ENCODE peak calls at places on chromosomes 4 and X, in ten cellular contexts. Z, S, U, X, O, W, M, J, Q and T are unnamed samples.

GRCh38 chrX:1807301-1807731 is 192.5 kb downstream of the ASMT start:
- DNase-seq in Z (peak), S (peak), U (no peak), X (no peak), O (no peak), W (no peak), M (peak), J (no peak), Q (peak), T (peak)

GRCh38 chr4:123661080-123661737 is 264.6 kb downstream of the SPRY1 start:
- DNase-seq in Z (peak), S (peak), U (no peak), X (no peak), O (no peak), W (no peak), M (no peak), J (no peak), Q (no peak), T (peak)

GRCh38 chr4:73839071-73839470 is 2.6 kb downstream of the CXCL6 start:
- DNase-seq in Z (no peak), S (no peak), U (no peak), X (no peak), O (no peak), W (no peak), M (no peak), J (no peak), Q (no peak), T (no peak)

GRCh38 chr4:24582235-24582863 is 2.0 kb downstream of the DHX15 start:
- DNase-seq in Z (no peak), S (no peak), U (no peak), X (no peak), O (no peak), W (no peak), M (no peak), J (no peak), Q (no peak), T (no peak)

GRCh38 chr4:108135549-108136209 is 33.1 kb downstream of the LEF1 start:
- DNase-seq in Z (no peak), S (no peak), U (no peak), X (no peak), O (no peak), W (no peak), M (peak), J (no peak), Q (peak), T (no peak)

GRCh38 chr4:15162465-15163283 is 160.4 kb downstream of the CPEB2 start:
- DNase-seq in Z (peak), S (peak), U (no peak), X (no peak), O (peak), W (peak), M (no peak), J (no peak), Q (no peak), T (peak)

GRCh38 chr4:3318561-3319021 is 25.8 kb downstream of the RGS12 start:
- DNase-seq in Z (no peak), S (no peak), U (no peak), X (no peak), O (peak), W (no peak), M (peak), J (no peak), Q (no peak), T (peak)

GRCh38 chr4:5224340-5224739 is 173.1 kb downstream of the STK32B start:
- DNase-seq in Z (no peak), S (no peak), U (no peak), X (no peak), O (peak), W (no peak), M (no peak), J (no peak), Q (no peak), T (no peak)

GRCh38 chr4:78099058-78099457 is 41.9 kb downstream of the FRAS1 start:
- DNase-seq in Z (no peak), S (no peak), U (peak), X (no peak), O (no peak), W (no peak), M (no peak), J (no peak), Q (no peak), T (peak)

GRCh38 chrX:39905946-39906345 is 191.8 kb downstream of the BCOR start:
- DNase-seq in Z (no peak), S (no peak), U (no peak), X (no peak), O (no peak), W (no peak), M (no peak), J (no peak), Q (no peak), T (no peak)

GRCh38 chr4:74095886-74096264 is 3.1 kb downstream of the CXCL2 start:
- DNase-seq in Z (no peak), S (no peak), U (no peak), X (no peak), O (no peak), W (no peak), M (no peak), J (no peak), Q (no peak), T (no peak)

GRCh38 chr4:2059726-2060577 is 825 bp downstream of the NAT8L start:
- DNase-seq in Z (no peak), S (no peak), U (no peak), X (peak), O (no peak), W (peak), M (no peak), J (no peak), Q (no peak), T (peak)

GRCh38 chr4:7803992-7804758 is 135.5 kb downstream of the AFAP1 start:
- DNase-seq in Z (peak), S (peak), U (peak), X (peak), O (peak), W (peak), M (peak), J (peak), Q (peak), T (peak)

GRCh38 chrX:21745756-21746155 is 12.2 kb downstream of the SMPX start:
- DNase-seq in Z (peak), S (no peak), U (peak), X (peak), O (peak), W (peak), M (no peak), J (peak), Q (peak), T (peak)

GRCh38 chrX:38215141-38215540 is 5.5 kb downstream of the SRPX start:
- DNase-seq in Z (peak), S (no peak), U (no peak), X (no peak), O (no peak), W (no peak), M (no peak), J (no peak), Q (no peak), T (peak)

GRCh38 chrX:20237864-20238263 is 28.8 kb downstream of the RPS6KA3 start:
- DNase-seq in Z (no peak), S (no peak), U (no peak), X (no peak), O (no peak), W (no peak), M (no peak), J (no peak), Q (no peak), T (no peak)

GRCh38 chr4:95209942-95210341 is 338.8 kb downstream of the UNC5C start:
- DNase-seq in Z (no peak), S (no peak), U (no peak), X (no peak), O (no peak), W (no peak), M (no peak), J (no peak), Q (no peak), T (no peak)

GRCh38 chrX:108447303-108447702 is 7.7 kb downstream of the COL4A5 start:
- DNase-seq in Z (no peak), S (no peak), U (no peak), X (no peak), O (peak), W (no peak), M (no peak), J (no peak), Q (no peak), T (no peak)

GRCh38 chrX:154695913-154696312 is 42.5 kb upstream of the CTAG2 start:
- DNase-seq in Z (no peak), S (no peak), U (peak), X (no peak), O (no peak), W (no peak), M (no peak), J (no peak), Q (no peak), T (no peak)

GRCh38 chr4:73679836-73680235 is 59.6 kb upstream of the RASSF6 start:
- DNase-seq in Z (peak), S (peak), U (no peak), X (no peak), O (peak), W (no peak), M (no peak), J (no peak), Q (no peak), T (peak)

GRCh38 chr4:143399113-143399949 is 62.7 kb downstream of the GAB1 start:
- DNase-seq in Z (peak), S (no peak), U (no peak), X (no peak), O (peak), W (no peak), M (no peak), J (no peak), Q (no peak), T (peak)

GRCh38 chr4:143397887-143398286 is 61.2 kb downstream of the GAB1 start:
- DNase-seq in Z (no peak), S (no peak), U (no peak), X (no peak), O (no peak), W (no peak), M (no peak), J (no peak), Q (no peak), T (no peak)

GRCh38 chr4:143397335-143397734 is 60.7 kb downstream of the GAB1 start:
- DNase-seq in Z (no peak), S (no peak), U (no peak), X (no peak), O (no peak), W (no peak), M (no peak), J (no peak), Q (no peak), T (no peak)

GRCh38 chr4:143395054-143395453 is 58.4 kb downstream of the GAB1 start:
- DNase-seq in Z (no peak), S (no peak), U (no peak), X (no peak), O (no peak), W (no peak), M (no peak), J (no peak), Q (no peak), T (no peak)

GRCh38 chr4:143396695-143397094 is 60.0 kb downstream of the GAB1 start:
- DNase-seq in Z (no peak), S (no peak), U (no peak), X (no peak), O (no peak), W (no peak), M (no peak), J (no peak), Q (no peak), T (no peak)
- TF ChIP-seq CTCF in Z (no peak), S (peak), U (no peak), X (no peak), O (no peak), W (no peak), M (peak), J (no peak), Q (no peak), T (peak)

GRCh38 chr4:169619958-169620845 is at the start of gene CLCN3:
- DNase-seq in Z (peak), S (peak), U (peak), X (peak), O (peak), W (peak), M (peak), J (peak), Q (peak), T (peak)
- TF ChIP-seq CTCF in Z (peak), S (no peak), U (peak), X (peak), O (no peak), W (no peak), M (no peak), J (no peak), Q (peak), T (no peak)

GRCh38 chrX:153572601-153573000 is 26.3 kb downstream of the CCNQ start:
- DNase-seq in Z (no peak), S (no peak), U (no peak), X (no peak), O (no peak), W (no peak), M (no peak), J (no peak), Q (no peak), T (no peak)

GRCh38 chrX:153576961-153577360 is 22.0 kb downstream of the CCNQ start:
- DNase-seq in Z (no peak), S (no peak), U (no peak), X (no peak), O (no peak), W (no peak), M (no peak), J (no peak), Q (no peak), T (no peak)

GRCh38 chrX:153576239-153576870 is 22.6 kb downstream of the CCNQ start:
- DNase-seq in Z (no peak), S (no peak), U (no peak), X (no peak), O (no peak), W (no peak), M (no peak), J (no peak), Q (no peak), T (no peak)

GRCh38 chrX:153571159-153571908 is 27.6 kb downstream of the CCNQ start:
- DNase-seq in Z (no peak), S (no peak), U (no peak), X (no peak), O (no peak), W (no peak), M (no peak), J (no peak), Q (no peak), T (no peak)

DNA sequence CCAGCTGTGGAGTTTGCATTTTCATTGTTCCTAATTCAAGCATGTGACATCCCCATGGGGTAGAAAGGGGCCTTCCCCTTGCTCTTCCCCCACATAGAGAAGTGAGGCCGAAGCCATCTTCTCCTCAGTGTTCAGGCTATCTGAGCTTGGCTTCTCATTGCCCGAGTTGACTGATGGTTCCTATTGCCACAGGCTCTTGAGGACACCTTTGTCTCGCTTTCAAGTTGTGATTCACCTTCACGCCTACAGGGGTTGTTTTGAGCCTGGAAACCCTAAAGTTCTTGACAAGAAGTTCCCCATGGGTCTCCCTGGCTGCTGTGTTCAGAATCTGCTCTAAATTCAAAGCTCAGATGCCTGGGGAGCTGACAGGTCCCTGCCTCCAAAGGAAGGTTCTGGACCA is 24.9 kb downstream of the CCNQ start:
- DNase-seq in Z (no peak), S (no peak), U (no peak), X (no peak), O (peak), W (peak), M (no peak), J (no peak), Q (no peak), T (no peak)
- TF ChIP-seq CTCF in Z (no peak), S (no peak), U (no peak), X (no peak), O (no peak), W (peak), M (peak), J (no peak), Q (no peak), T (no peak)

DNA sequence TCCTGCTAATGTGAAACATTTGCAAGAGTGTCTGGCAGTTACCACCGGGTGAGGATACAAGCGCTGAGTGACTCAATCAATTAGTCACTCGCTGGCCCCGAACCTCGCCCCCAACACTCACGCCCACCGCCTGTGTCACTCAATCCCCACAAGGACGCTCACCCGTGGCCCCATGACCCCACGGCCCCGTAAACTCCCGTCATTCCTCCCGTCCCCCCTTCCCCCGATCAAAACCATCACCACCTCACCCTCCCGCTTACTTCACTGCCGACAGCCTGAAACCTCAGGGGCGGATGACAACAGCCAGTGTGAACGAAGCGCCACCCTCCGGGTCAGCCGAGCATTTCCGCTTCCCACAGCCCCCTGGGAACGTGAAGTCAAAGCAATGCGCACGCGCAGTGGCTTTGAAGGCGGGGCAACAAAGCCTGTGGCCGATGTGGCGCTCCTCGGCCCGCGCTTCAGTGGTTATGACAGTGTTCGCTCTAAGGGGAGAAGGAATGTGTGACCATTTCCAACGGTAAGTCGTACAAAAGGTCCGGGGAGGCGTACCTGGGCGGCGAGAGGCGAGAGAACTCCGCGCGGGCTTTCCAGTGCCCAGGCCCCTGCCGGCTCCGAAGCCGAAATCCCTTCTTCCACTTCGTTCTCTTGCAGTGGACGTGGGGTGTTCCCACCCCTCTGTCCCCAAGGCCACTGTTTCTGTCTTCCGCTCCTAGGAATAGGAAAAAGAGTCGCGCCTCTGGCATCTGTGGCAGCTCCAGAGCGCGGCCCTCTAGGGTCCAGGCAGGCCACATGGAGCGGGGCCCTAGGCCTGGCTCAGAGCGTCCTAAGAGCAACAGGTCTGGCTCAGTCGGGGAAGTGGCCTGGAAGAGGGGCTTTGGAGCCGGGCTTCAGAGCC is at the start of gene ZNF674:
- DNase-seq in Z (peak), S (peak), U (peak), X (peak), O (peak), W (peak), M (peak), J (peak), Q (peak), T (peak)
- TF ChIP-seq CTCF in Z (peak), S (peak), U (peak), X (peak), O (no peak), W (peak), M (peak), J (no peak), Q (peak), T (peak)

GRCh38 chr4:11623726-11624037 is 195.0 kb upstream of the HS3ST1 start:
- DNase-seq in Z (peak), S (no peak), U (peak), X (peak), O (peak), W (peak), M (peak), J (no peak), Q (no peak), T (peak)
- TF ChIP-seq CTCF in Z (peak), S (peak), U (peak), X (peak), O (peak), W (peak), M (peak), J (no peak), Q (peak), T (peak)

DNA sequence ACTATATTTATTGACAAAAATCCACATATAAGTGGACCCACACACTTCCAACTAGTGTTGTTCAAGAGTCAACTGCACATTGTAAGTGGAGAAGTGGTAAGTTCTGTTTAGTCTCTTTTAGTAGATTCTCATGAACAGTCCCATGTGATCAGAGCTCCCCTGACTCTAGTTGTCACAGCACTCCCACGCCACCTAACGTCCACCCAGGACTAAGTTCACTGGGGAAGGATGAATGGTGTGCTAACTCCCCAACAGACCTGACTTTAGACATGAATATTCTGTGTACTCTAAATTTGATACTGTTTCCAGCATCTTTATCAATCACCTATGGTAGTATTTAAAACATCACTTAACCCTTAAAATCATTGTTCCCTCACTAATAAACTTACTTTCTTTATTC is 59.8 kb downstream of the PACRGL start:
- DNase-seq in Z (no peak), S (no peak), U (no peak), X (no peak), O (peak), W (no peak), M (peak), J (no peak), Q (no peak), T (peak)
- TF ChIP-seq CTCF in Z (no peak), S (no peak), U (no peak), X (no peak), O (no peak), W (no peak), M (peak), J (no peak), Q (no peak), T (no peak)

DNA sequence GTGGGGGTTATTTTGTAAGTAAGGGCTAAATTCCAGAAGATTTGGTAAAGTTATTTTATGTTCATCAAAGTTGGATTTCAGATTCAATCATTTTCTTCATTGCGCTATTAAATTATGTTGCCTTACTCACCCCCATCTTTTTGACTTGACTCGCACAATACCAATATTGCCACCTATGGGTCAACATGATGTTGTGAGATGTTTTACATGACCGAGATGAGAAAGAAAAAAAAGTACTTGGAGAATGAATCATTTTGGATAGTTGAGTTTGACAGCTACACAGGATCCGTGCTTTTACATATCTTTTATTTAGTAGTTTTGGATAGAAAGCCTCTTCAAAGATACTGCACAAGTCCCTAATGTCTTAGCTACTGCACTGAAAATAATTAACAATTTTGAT is 224.2 kb upstream of the EMCN start:
- DNase-seq in Z (peak), S (peak), U (peak), X (no peak), O (peak), W (peak), M (no peak), J (no peak), Q (no peak), T (peak)
- TF ChIP-seq CTCF in Z (peak), S (peak), U (peak), X (peak), O (peak), W (peak), M (peak), J (no peak), Q (peak), T (peak)

GRCh38 chr4:186067757-186068385 is 1.1 kb upstream of the TLR3 start:
- DNase-seq in Z (peak), S (peak), U (peak), X (peak), O (peak), W (peak), M (peak), J (peak), Q (no peak), T (peak)
- TF ChIP-seq CTCF in Z (peak), S (peak), U (peak), X (peak), O (peak), W (peak), M (peak), J (no peak), Q (peak), T (peak)